ENCODE peak calls at places on chromosomes 11 and 22, in nine cellular contexts. Z, L, F, N, U, R, A, V and O are unnamed samples.

GRCh38 chr11:111913997-111914396 is 1.5 kb downstream of the HSPB2 start:
- DNase-seq in N (no peak), Z (peak), L (no peak), R (no peak), A (peak), V (peak), F (no peak), U (no peak), O (no peak)

GRCh38 chr11:41446566-41446965 is 12.9 kb downstream of the LRRC4C start:
- DNase-seq in V (no peak), A (no peak), U (no peak), F (no peak), Z (no peak), R (no peak), L (no peak), N (no peak), O (no peak)

GRCh38 chr22:47551438-47551788 is 789.0 kb downstream of the TBC1D22A start:
- DNase-seq in N (no peak), L (no peak), V (no peak), Z (no peak), U (peak), F (no peak), R (no peak), A (no peak), O (no peak)

GRCh38 chr11:94938399-94939055 is 34.8 kb downstream of the CWC15 start:
- DNase-seq in Z (peak), A (peak), R (no peak), F (no peak), N (no peak), V (peak), U (no peak), L (no peak), O (no peak)

GRCh38 chr11:21625982-21626381 is 566.9 kb upstream of the ANO5 start:
- DNase-seq in F (no peak), L (no peak), U (no peak), R (no peak), N (no peak), V (no peak), Z (no peak), A (peak), O (no peak)

GRCh38 chr11:10382518-10382917 is 72.5 kb upstream of the AMPD3 start:
- DNase-seq in Z (peak), V (no peak), F (no peak), N (no peak), A (peak), L (no peak), U (no peak), R (no peak), O (no peak)

GRCh38 chr22:46941958-46942815 is 179.7 kb downstream of the TBC1D22A start:
- DNase-seq in V (no peak), L (no peak), R (peak), N (no peak), F (no peak), Z (no peak), A (peak), U (no peak), O (no peak)

GRCh38 chr11:43376065-43376464 is 17.3 kb downstream of the TTC17 start:
- DNase-seq in V (no peak), Z (peak), A (no peak), R (no peak), U (no peak), L (no peak), N (no peak), F (no peak), O (no peak)

GRCh38 chr22:20607157-20607907 is 99.9 kb downstream of the MED15 start:
- DNase-seq in U (no peak), L (no peak), A (no peak), Z (no peak), F (no peak), R (peak), V (no peak), N (no peak), O (no peak)

GRCh38 chr11:41003339-41003992 is 456.0 kb downstream of the LRRC4C start:
- DNase-seq in F (no peak), Z (peak), V (no peak), R (no peak), U (no peak), A (no peak), L (no peak), N (no peak), O (no peak)

GRCh38 chr11:65150513-65151271 is 16.4 kb upstream of the SYVN1 start:
- DNase-seq in L (no peak), F (peak), N (no peak), U (peak), A (peak), R (peak), V (peak), Z (peak), O (peak)

GRCh38 chr11:127108838-127109237 is 108.3 kb upstream of the KIRREL3 start:
- DNase-seq in R (no peak), F (no peak), L (no peak), Z (no peak), V (no peak), A (no peak), U (no peak), N (no peak), O (no peak)

GRCh38 chr11:127106142-127106541 is 105.6 kb upstream of the KIRREL3 start:
- DNase-seq in R (no peak), A (no peak), L (no peak), N (no peak), Z (no peak), V (peak), U (no peak), F (no peak), O (no peak)

GRCh38 chr11:127106938-127107337 is 106.4 kb upstream of the KIRREL3 start:
- DNase-seq in N (no peak), A (no peak), R (no peak), F (peak), U (no peak), L (no peak), V (peak), Z (no peak), O (no peak)

GRCh38 chr11:127103586-127104388 is 103.2 kb upstream of the KIRREL3 start:
- DNase-seq in Z (no peak), U (no peak), R (no peak), L (no peak), N (no peak), V (no peak), F (no peak), A (no peak), O (no peak)

GRCh38 chr11:127105578-127105977 is 105.0 kb upstream of the KIRREL3 start:
- DNase-seq in F (no peak), A (no peak), V (no peak), R (no peak), N (no peak), U (no peak), L (no peak), Z (no peak), O (no peak)
- H3K27ac ChIP-seq in F (no peak), A (no peak), V (peak), R (no peak), N (no peak), U (no peak), L (no peak), Z (no peak), O (no peak)

GRCh38 chr11:1879342-1879940 is 12.3 kb downstream of the PRR33 start:
- DNase-seq in F (peak), N (no peak), R (peak), U (peak), V (no peak), A (no peak), L (no peak), Z (no peak), O (no peak)

GRCh38 chr11:1875093-1875785 is 16.5 kb downstream of the PRR33 start:
- DNase-seq in A (no peak), F (peak), U (no peak), L (no peak), N (no peak), Z (no peak), R (peak), V (peak), O (no peak)

GRCh38 chr11:1878134-1879031 is 13.3 kb downstream of the PRR33 start:
- DNase-seq in V (peak), A (no peak), U (peak), F (peak), L (no peak), N (no peak), R (peak), Z (no peak), O (no peak)

GRCh38 chr11:1876361-1877063 is 15.2 kb downstream of the PRR33 start:
- DNase-seq in N (no peak), L (no peak), R (peak), F (peak), Z (peak), A (no peak), U (no peak), V (peak), O (no peak)

DNA sequence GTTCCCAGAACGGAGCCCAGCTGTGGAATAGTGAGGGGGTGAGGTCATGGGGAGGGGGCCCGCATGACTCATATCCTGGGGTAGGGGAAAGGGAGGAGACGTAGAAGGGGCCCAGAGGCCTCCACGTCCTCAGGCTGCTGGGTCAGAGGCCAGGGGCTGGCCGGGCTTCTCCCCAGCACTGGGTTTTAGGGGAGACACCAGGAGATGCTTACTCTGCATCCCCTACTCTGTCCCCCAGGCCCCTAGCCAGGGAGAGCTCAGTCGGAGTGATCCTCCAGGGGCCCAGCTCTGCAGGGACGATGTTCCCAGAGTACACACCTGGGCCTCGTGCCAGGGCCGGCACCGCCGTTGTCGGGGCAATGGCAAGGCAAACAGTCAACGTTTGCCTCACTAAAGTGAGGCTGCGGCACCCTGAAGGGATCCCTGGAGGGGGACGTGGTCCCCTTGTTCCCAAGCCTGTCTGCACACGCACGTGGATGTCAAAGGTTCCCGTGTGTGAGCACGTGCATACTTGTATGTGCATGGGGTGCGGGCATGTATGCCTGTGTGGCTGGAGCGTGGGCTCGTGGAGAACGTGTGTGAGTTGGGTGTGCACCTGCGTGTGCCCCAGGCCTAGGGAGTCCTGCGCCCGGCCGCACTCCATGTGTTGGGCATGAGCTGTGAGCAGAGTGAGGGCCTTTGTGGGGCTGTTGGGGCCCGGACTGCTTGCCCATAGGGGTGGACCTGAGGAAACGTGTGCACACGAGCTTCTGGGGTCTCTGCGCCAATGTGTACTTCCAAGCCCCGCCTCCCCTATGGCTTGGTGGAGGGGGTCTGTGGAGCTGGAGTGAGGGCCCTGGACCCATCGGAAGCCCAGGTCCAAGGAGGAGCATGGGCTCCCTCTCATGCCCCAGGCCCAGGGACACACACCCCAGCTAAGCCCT is 14.2 kb downstream of the PRR33 start:
- DNase-seq in V (peak), Z (peak), N (no peak), L (no peak), U (peak), F (peak), A (no peak), R (peak), O (no peak)
- H3K27ac ChIP-seq in V (peak), Z (no peak), N (no peak), L (no peak), U (no peak), F (no peak), A (peak), R (no peak), O (no peak)

DNA sequence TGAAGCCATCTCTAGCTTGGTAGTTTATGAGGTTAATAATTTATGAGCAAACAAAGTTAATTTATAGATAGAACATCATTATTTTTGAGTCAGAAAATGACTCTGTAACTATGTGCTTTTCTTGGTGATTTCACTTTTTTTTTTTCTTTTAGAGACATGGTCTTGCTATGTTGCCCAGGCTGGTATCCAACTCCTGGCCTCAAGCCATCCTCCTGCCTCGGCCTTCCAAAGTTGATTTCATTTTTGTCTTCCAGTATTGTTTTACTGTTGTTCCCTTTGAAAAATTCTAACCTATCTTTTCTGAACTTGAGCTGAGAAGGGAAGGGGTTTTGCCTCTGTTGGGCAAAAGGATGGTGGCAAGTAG is 706 bp upstream of the CXCR5 start:
- DNase-seq in R (no peak), A (no peak), F (no peak), U (no peak), L (no peak), V (no peak), Z (no peak), N (no peak), O (no peak)
- H3K27ac ChIP-seq in R (no peak), A (no peak), F (no peak), U (peak), L (peak), V (no peak), Z (no peak), N (no peak), O (no peak)

GRCh38 chr11:86196924-86197323 is 47.6 kb upstream of the EED start:
- DNase-seq in F (no peak), A (no peak), N (no peak), Z (no peak), L (no peak), V (no peak), R (no peak), U (no peak), O (no peak)
- H3K27ac ChIP-seq in F (no peak), A (no peak), N (no peak), Z (no peak), L (no peak), V (no peak), R (no peak), U (no peak), O (no peak)

DNA sequence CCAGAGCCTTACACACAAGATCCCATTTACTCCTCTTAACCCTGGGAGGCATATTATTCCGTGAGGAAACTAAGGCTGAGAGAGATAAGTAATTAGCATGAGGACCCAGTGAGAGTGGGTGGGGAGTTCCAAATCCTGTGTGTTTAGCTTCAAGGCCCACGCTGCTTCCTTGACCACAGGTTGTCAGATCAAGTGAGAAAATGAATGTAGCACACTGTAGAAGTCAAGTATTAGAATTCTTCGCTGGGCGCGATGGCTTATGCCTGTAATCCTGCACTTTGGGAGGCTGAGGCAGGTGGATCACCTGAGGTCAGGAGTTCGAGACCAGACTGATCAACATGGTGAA is 3.8 kb downstream of the CYB561A3 start:
- DNase-seq in V (no peak), U (no peak), N (no peak), R (no peak), F (no peak), Z (no peak), L (no peak), A (no peak), O (no peak)
- H3K27ac ChIP-seq in V (no peak), U (no peak), N (no peak), R (peak), F (no peak), Z (no peak), L (no peak), A (no peak), O (no peak)